ENCODE peak calls at places on chromosome X, in five cellular contexts. Z is COR-L47, G is MCF 10A, U is NCI-H1092 treated with DMSO at 0.1 percent for 48 hours, K is ovary. N is an unnamed sample.

GRCh38 chrX:112868586-112868985 is 28.0 kb upstream of the AMOT start:
- DNase-seq in Z (no peak), G (peak), U (no peak), K (no peak), N (no peak)

GRCh38 chrX:87805829-87806490 is 288.4 kb downstream of the KLHL4 start:
- DNase-seq in Z (no peak), G (peak), U (no peak), K (peak), N (no peak)

GRCh38 chrX:446243-446642 is 59.5 kb upstream of the PPP2R3B start:
- DNase-seq in Z (no peak), G (no peak), U (no peak), K (no peak), N (no peak)

GRCh38 chrX:118612290-118612689 is 115.1 kb upstream of the IL13RA1 start:
- DNase-seq in Z (no peak), G (no peak), U (no peak), K (no peak), N (no peak)

GRCh38 chrX:39477438-39478120 is 620.2 kb downstream of the BCOR start:
- DNase-seq in Z (peak), G (no peak), U (peak), K (peak), N (peak)

GRCh38 chrX:129931411-129932136 is 25.6 kb downstream of the UTP14A start:
- DNase-seq in Z (peak), G (peak), U (peak), K (peak), N (peak)

GRCh38 chrX:123818243-123818642 is 41.6 kb upstream of the XIAP start:
- DNase-seq in Z (no peak), G (no peak), U (no peak), K (no peak), N (no peak)

GRCh38 chrX:78384486-78384885 is 57.1 kb upstream of the CYSLTR1 start:
- DNase-seq in Z (no peak), G (peak), U (no peak), K (no peak), N (no peak)

GRCh38 chrX:41688835-41689234 is at the start of gene GPR34:
- DNase-seq in Z (no peak), G (no peak), U (no peak), K (no peak), N (no peak)

GRCh38 chrX:130091976-130092522 is 18.2 kb downstream of the ELF4 start:
- DNase-seq in Z (no peak), G (no peak), U (no peak), K (no peak), N (no peak)

GRCh38 chrX:110743679-110744340 is 51.8 kb downstream of the CHRDL1 start:
- DNase-seq in Z (no peak), G (peak), U (no peak), K (no peak), N (no peak)

GRCh38 chrX:72236841-72237240 is 2.0 kb downstream of the ERCC6L start:
- DNase-seq in Z (no peak), G (no peak), U (no peak), K (no peak), N (no peak)

GRCh38 chrX:137427813-137428212 is 138.1 kb upstream of the ZIC3 start:
- DNase-seq in Z (no peak), G (no peak), U (no peak), K (no peak), N (no peak)

GRCh38 chrX:74924449-74925209 is 623 bp downstream of the NEXMIF start:
- DNase-seq in Z (peak), G (no peak), U (peak), K (peak), N (peak)

GRCh38 chrX:153900806-153901752 is 3.4 kb upstream of the AVPR2 start:
- DNase-seq in Z (no peak), G (peak), U (peak), K (peak), N (no peak)

GRCh38 chrX:20159811-20160385 is 18.3 kb upstream of the EIF1AX start:
- DNase-seq in Z (no peak), G (peak), U (no peak), K (no peak), N (no peak)

GRCh38 chrX:63930140-63930539 is 145.1 kb upstream of the ARHGEF9 start:
- DNase-seq in Z (no peak), G (peak), U (peak), K (no peak), N (peak)

GRCh38 chrX:155865193-155865592 is 16.0 kb upstream of the VAMP7 start:
- DNase-seq in Z (no peak), G (no peak), U (no peak), K (no peak), N (no peak)

GRCh38 chrX:148498067-148498466 is 2.4 kb upstream of the AFF2 start:
- DNase-seq in Z (no peak), G (no peak), U (no peak), K (no peak), N (no peak)

GRCh38 chrX:10166731-10167149 is 10.0 kb downstream of the CLCN4 start:
- DNase-seq in Z (no peak), G (no peak), U (no peak), K (no peak), N (no peak)

GRCh38 chrX:153646620-153647373 is at the start of gene DUSP9:
- DNase-seq in Z (no peak), G (no peak), U (no peak), K (peak), N (no peak)

GRCh38 chrX:25049347-25049746 is 33.6 kb upstream of the ARX start:
- DNase-seq in Z (no peak), G (peak), U (no peak), K (no peak), N (no peak)

GRCh38 chrX:17412692-17413091 is 37.7 kb downstream of the NHS start:
- DNase-seq in Z (no peak), G (peak), U (no peak), K (no peak), N (no peak)

GRCh38 chrX:111402378-111402777 is 9.6 kb downstream of the DCX start:
- DNase-seq in Z (peak), G (no peak), U (no peak), K (no peak), N (peak)

GRCh38 chrX:101206471-101206870 is 13.1 kb upstream of the DRP2 start:
- DNase-seq in Z (no peak), G (peak), U (peak), K (no peak), N (peak)

GRCh38 chrX:130626521-130626920 is 224.7 kb downstream of the RBMX2 start:
- DNase-seq in Z (no peak), G (no peak), U (no peak), K (no peak), N (no peak)